ENCODE peak calls at places on chromosomes 11 and 22, in ten cellular contexts. J is stomach, X is ovary, Z is suprapubic skin, E is A549, N is HepG2, A is transverse colon, G is H1, I is sigmoid colon, O is GM12878. C is an unnamed sample.

GRCh38 chr22:30241576-30242371 is 4.8 kb downstream of the LIF start:
- DNase-seq in J (no peak), X (no peak), Z (no peak), E (no peak), N (no peak), A (no peak), G (no peak), I (no peak), O (no peak), C (no peak)

GRCh38 chr11:13440100-13440855 is 22.7 kb downstream of the BTBD10 start:
- DNase-seq in J (no peak), X (no peak), Z (no peak), E (peak), N (no peak), A (peak), G (no peak), I (no peak), O (no peak), C (no peak)

GRCh38 chr11:2661173-2662023 is 38.4 kb downstream of the KCNQ1OT1 start:
- DNase-seq in J (peak), X (no peak), Z (no peak), E (no peak), N (no peak), A (no peak), G (no peak), I (no peak), O (no peak), C (no peak)

GRCh38 chr22:19755145-19755710 is 5.3 kb upstream of the TBX1 start:
- DNase-seq in J (no peak), X (no peak), Z (no peak), E (no peak), N (no peak), A (no peak), G (peak), I (no peak), O (no peak), C (no peak)

GRCh38 chr11:61111786-61112517 is 9.7 kb downstream of the CD5 start:
- DNase-seq in J (no peak), X (no peak), Z (no peak), E (no peak), N (no peak), A (no peak), G (no peak), I (peak), O (no peak), C (no peak)

GRCh38 chr11:68120212-68121066 is 749 bp downstream of the CHKA start:
- DNase-seq in J (no peak), X (peak), Z (peak), E (no peak), N (peak), A (peak), G (no peak), I (peak), O (peak), C (peak)

GRCh38 chr22:32803020-32803758 is 1.7 kb downstream of the TIMP3 start:
- DNase-seq in J (no peak), X (peak), Z (no peak), E (no peak), N (no peak), A (no peak), G (no peak), I (peak), O (no peak), C (no peak)

GRCh38 chr11:73452726-73453125 is 76.5 kb downstream of the RELT start:
- DNase-seq in J (no peak), X (no peak), Z (no peak), E (no peak), N (no peak), A (no peak), G (no peak), I (no peak), O (no peak), C (no peak)

GRCh38 chr11:123628936-123629683 is 25.3 kb downstream of the SCN3B start:
- DNase-seq in J (peak), X (peak), Z (no peak), E (no peak), N (no peak), A (peak), G (no peak), I (peak), O (no peak), C (no peak)

GRCh38 chr11:12769834-12770345 is 95.7 kb downstream of the TEAD1 start:
- DNase-seq in J (no peak), X (no peak), Z (no peak), E (peak), N (no peak), A (no peak), G (no peak), I (no peak), O (no peak), C (no peak)

GRCh38 chr22:47091921-47092700 is 329.7 kb downstream of the TBC1D22A start:
- DNase-seq in J (no peak), X (no peak), Z (peak), E (no peak), N (no peak), A (no peak), G (no peak), I (no peak), O (no peak), C (no peak)

GRCh38 chr22:45516923-45517675 is 14.4 kb downstream of the FBLN1 start:
- DNase-seq in J (no peak), X (no peak), Z (no peak), E (peak), N (no peak), A (no peak), G (no peak), I (no peak), O (no peak), C (no peak)

GRCh38 chr22:38398609-38399401 is 56.2 kb downstream of the KCNJ4 start:
- DNase-seq in J (peak), X (peak), Z (peak), E (peak), N (peak), A (peak), G (peak), I (peak), O (no peak), C (peak)

GRCh38 chr11:77019976-77020591 is 14.1 kb upstream of the B3GNT6 start:
- DNase-seq in J (no peak), X (no peak), Z (no peak), E (peak), N (peak), A (no peak), G (no peak), I (no peak), O (no peak), C (no peak)

GRCh38 chr11:62400760-62401159 is 18.1 kb upstream of the SCGB1A1 start:
- DNase-seq in J (peak), X (peak), Z (peak), E (no peak), N (no peak), A (peak), G (no peak), I (peak), O (no peak), C (peak)

GRCh38 chr11:12161603-12162350 is 51.4 kb downstream of the MICAL2 start:
- DNase-seq in J (no peak), X (no peak), Z (no peak), E (no peak), N (no peak), A (no peak), G (no peak), I (no peak), O (no peak), C (no peak)

GRCh38 chr22:27752771-27753170 is 48.8 kb downstream of the MN1 start:
- DNase-seq in J (peak), X (peak), Z (no peak), E (peak), N (no peak), A (no peak), G (no peak), I (peak), O (no peak), C (no peak)

GRCh38 chr11:42465613-42466012 is 846.2 kb upstream of the API5 start:
- DNase-seq in J (no peak), X (no peak), Z (no peak), E (no peak), N (no peak), A (no peak), G (no peak), I (no peak), O (no peak), C (no peak)

GRCh38 chr11:62544521-62545436 is 1.8 kb downstream of the AHNAK start:
- DNase-seq in J (no peak), X (no peak), Z (no peak), E (peak), N (no peak), A (peak), G (no peak), I (peak), O (no peak), C (no peak)

GRCh38 chr11:16846305-16846704 is 107.9 kb downstream of the C11orf58 start:
- DNase-seq in J (no peak), X (no peak), Z (no peak), E (peak), N (no peak), A (no peak), G (no peak), I (no peak), O (no peak), C (no peak)

GRCh38 chr11:35709386-35709785 is 46.8 kb downstream of the TRIM44 start:
- DNase-seq in J (no peak), X (no peak), Z (no peak), E (no peak), N (no peak), A (no peak), G (no peak), I (no peak), O (no peak), C (no peak)

GRCh38 chr11:645536-645935 is 8.5 kb downstream of the DRD4 start:
- DNase-seq in J (no peak), X (no peak), Z (no peak), E (no peak), N (no peak), A (no peak), G (no peak), I (no peak), O (no peak), C (no peak)

GRCh38 chr22:45976351-45977002 is 485 bp downstream of the WNT7B start:
- DNase-seq in J (no peak), X (no peak), Z (no peak), E (no peak), N (no peak), A (no peak), G (no peak), I (no peak), O (no peak), C (no peak)

GRCh38 chr11:65060913-65061408 is 2.6 kb upstream of the NAALADL1 start:
- DNase-seq in J (no peak), X (no peak), Z (no peak), E (peak), N (peak), A (no peak), G (peak), I (no peak), O (no peak), C (no peak)

GRCh38 chr11:120121914-120122473 is 15.9 kb downstream of the TRIM29 start:
- DNase-seq in J (no peak), X (peak), Z (no peak), E (no peak), N (peak), A (peak), G (no peak), I (no peak), O (no peak), C (no peak)

GRCh38 chr11:73268671-73269271 is 3.4 kb upstream of the P2RY6 start:
- DNase-seq in J (peak), X (no peak), Z (peak), E (no peak), N (no peak), A (no peak), G (no peak), I (peak), O (no peak), C (no peak)

GRCh38 chr11:22732588-22732987 is 66.2 kb downstream of the GAS2 start:
- DNase-seq in J (no peak), X (no peak), Z (no peak), E (no peak), N (no peak), A (no peak), G (no peak), I (no peak), O (no peak), C (no peak)

GRCh38 chr22:40855960-40856512 is 403 bp downstream of the ST13 start:
- DNase-seq in J (peak), X (no peak), Z (no peak), E (peak), N (no peak), A (no peak), G (no peak), I (peak), O (no peak), C (no peak)

GRCh38 chr11:70140859-70141489 is 62.1 kb upstream of the FADD start:
- DNase-seq in J (no peak), X (no peak), Z (no peak), E (no peak), N (no peak), A (no peak), G (no peak), I (no peak), O (no peak), C (no peak)

GRCh38 chr11:108009497-108010360 is 1.0 kb downstream of the CUL5 start:
- DNase-seq in J (peak), X (no peak), Z (no peak), E (no peak), N (peak), A (no peak), G (no peak), I (no peak), O (no peak), C (no peak)

GRCh38 chr22:17705565-17706450 is 67.3 kb downstream of the BCL2L13 start:
- DNase-seq in J (no peak), X (no peak), Z (no peak), E (no peak), N (no peak), A (no peak), G (no peak), I (no peak), O (no peak), C (no peak)

GRCh38 chr22:17706947-17707346 is 67.3 kb downstream of the BID start:
- DNase-seq in J (no peak), X (no peak), Z (no peak), E (no peak), N (no peak), A (no peak), G (no peak), I (no peak), O (no peak), C (no peak)

GRCh38 chr22:17707526-17707925 is 66.7 kb downstream of the BID start:
- DNase-seq in J (no peak), X (no peak), Z (no peak), E (no peak), N (no peak), A (no peak), G (no peak), I (no peak), O (no peak), C (no peak)

GRCh38 chr22:17703811-17704210 is 65.3 kb downstream of the BCL2L13 start:
- DNase-seq in J (no peak), X (no peak), Z (no peak), E (no peak), N (no peak), A (no peak), G (no peak), I (no peak), O (no peak), C (no peak)

GRCh38 chr22:17706451-17706900 is 67.8 kb downstream of the BID start:
- DNase-seq in J (peak), X (no peak), Z (no peak), E (peak), N (peak), A (peak), G (no peak), I (peak), O (peak), C (peak)
- TF ChIP-seq EP300 in J (no peak), X (no peak), Z (no peak), E (no peak), N (no peak), A (no peak), G (no peak), I (peak), O (peak), C (peak)

GRCh38 chr11:116073854-116074837 is 569.9 kb upstream of the CADM1 start:
- DNase-seq in J (no peak), X (no peak), Z (no peak), E (no peak), N (no peak), A (no peak), G (no peak), I (no peak), O (peak), C (no peak)
- H3K27ac ChIP-seq in J (no peak), X (no peak), Z (no peak), E (no peak), N (no peak), A (no peak), G (no peak), I (no peak), O (peak), C (no peak)

DNA sequence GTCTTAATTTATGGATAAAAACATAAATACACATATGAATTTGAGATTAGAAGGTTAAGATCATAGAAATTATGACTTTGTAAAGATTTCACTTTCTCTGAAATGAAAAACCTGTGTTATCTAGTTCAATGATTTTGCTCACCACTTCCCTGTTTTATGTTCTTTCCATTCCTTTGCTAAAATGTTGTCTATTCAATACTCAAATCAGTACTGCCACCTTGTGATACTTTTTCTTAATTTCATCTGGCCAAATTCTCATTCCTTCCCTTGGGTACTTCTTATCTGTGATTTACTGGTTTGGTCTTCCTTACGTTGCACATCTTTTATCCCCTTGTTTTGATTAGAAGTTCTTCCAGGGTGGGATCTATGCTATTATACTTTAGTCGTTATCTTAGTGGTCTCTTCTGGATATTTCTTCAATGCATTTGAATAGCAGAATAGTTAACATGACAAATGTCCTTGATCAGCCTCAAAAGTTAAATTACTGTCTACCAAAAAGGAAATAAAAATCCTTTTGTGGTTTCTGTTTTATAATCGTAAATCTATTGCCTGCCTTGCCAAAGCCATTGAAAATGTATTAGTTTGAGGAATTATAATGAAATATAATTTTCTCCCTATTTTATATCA is 197.0 kb downstream of the PGR start:
- DNase-seq in J (no peak), X (no peak), Z (no peak), E (peak), N (peak), A (no peak), G (no peak), I (no peak), O (no peak), C (no peak)
- TF ChIP-seq EP300 in J (no peak), X (no peak), Z (no peak), E (no peak), N (no peak), A (no peak), G (no peak), I (no peak), O (no peak), C (no peak)

GRCh38 chr11:78332872-78333271 is 84.7 kb downstream of the GAB2 start:
- DNase-seq in J (no peak), X (no peak), Z (no peak), E (no peak), N (no peak), A (no peak), G (no peak), I (no peak), O (no peak), C (no peak)

GRCh38 chr11:78334109-78334508 is 83.5 kb downstream of the GAB2 start:
- DNase-seq in J (no peak), X (no peak), Z (no peak), E (no peak), N (no peak), A (no peak), G (no peak), I (no peak), O (no peak), C (no peak)

GRCh38 chr11:78331711-78332110 is 85.9 kb downstream of the GAB2 start:
- DNase-seq in J (no peak), X (no peak), Z (no peak), E (no peak), N (no peak), A (no peak), G (no peak), I (no peak), O (no peak), C (no peak)

GRCh38 chr11:78330361-78330760 is 87.3 kb downstream of the GAB2 start:
- DNase-seq in J (no peak), X (no peak), Z (no peak), E (no peak), N (no peak), A (no peak), G (no peak), I (no peak), O (no peak), C (no peak)

DNA sequence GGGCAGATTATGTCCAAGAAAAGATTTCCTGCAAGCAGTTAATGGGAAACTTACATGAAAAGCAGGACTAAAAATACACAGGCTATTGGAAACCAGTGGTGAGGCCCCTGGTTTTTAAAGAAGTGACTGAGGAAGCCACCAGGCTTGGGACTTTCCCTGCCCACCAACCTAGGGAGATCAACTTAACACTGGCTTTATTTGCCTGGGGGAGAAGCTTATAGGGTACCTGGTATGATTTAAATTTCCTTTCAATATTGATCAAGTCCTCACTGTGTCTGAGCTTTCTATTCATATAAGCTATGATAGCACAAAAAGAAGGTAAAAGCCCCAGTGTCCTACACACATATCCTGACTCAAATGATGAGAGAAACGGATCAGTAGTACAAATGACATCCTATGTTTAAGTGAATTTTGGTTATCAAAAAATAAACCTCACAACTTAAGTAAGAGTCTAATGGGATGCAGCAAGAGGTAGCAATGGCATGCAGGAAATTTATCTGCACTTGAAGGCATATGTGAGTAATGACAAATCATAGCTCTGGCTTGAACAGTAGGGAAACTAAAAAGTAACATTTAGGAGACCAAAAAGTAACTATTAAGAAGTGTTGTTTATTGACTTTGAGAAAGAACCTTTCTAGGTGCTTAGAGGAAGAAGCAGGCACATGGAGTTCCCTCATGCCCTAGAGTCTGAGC is 85.3 kb downstream of the GAB2 start:
- DNase-seq in J (no peak), X (no peak), Z (no peak), E (no peak), N (no peak), A (no peak), G (no peak), I (no peak), O (no peak), C (no peak)
- H3K27ac ChIP-seq in J (no peak), X (no peak), Z (no peak), E (no peak), N (no peak), A (no peak), G (no peak), I (no peak), O (peak), C (no peak)

GRCh38 chr11:86922225-86922624 is 33.0 kb downstream of the FZD4 start:
- DNase-seq in J (no peak), X (no peak), Z (no peak), E (no peak), N (no peak), A (no peak), G (no peak), I (no peak), O (no peak), C (no peak)
- TF ChIP-seq EP300 in J (no peak), X (no peak), Z (no peak), E (no peak), N (no peak), A (no peak), G (no peak), I (no peak), O (no peak), C (no peak)

DNA sequence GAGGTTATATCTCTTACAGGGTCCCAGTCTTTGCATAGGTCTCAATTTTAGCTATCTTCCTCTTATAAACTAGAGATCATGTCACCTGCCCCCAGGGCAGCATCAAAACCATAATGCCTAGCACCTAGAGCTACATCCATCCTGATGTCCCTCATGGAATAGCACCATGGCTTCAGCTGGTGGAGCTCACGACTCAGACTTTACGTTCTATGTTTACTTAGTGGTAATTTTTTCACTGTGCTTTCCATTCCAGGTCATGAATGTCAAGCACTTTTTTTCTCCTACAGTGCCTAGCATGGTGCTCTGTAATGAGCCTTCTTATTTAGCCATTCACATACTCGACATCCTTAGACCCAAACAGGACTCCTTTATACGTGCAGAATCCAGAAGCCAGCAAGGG is 58.4 kb downstream of the RPUSD4 start:
- DNase-seq in J (no peak), X (no peak), Z (no peak), E (no peak), N (no peak), A (no peak), G (no peak), I (no peak), O (no peak), C (no peak)
- H3K27ac ChIP-seq in J (no peak), X (no peak), Z (peak), E (no peak), N (no peak), A (no peak), G (no peak), I (no peak), O (no peak), C (no peak)

C was measured in tibial nerve.